ENCODE peak calls at places on chromosomes 16 and 17, in eight cellular contexts. One of them, this sample, is unnamed.
A peak's percentile ranks its signal among the peaks of the same experiment; 100 is the strongest.

GRCh38 chr16:50841081-50841886 is 99.4 kb downstream of the CYLD start:
- DNase-seq in amniotic stem cell: no peak
- DNase-seq in GM04503: no peak
- DNase-seq in MM.1S: no peak
- DNase-seq in non-pigmented ciliary epithelial cell: no peak
- DNase-seq in GM10248: peak; percentile 45
- DNase-seq in central memory CD4-positive, alpha-beta T cell: peak; percentile 21
- DNase-seq in T-helper 2 cell: no peak
- DNase-seq in this sample: peak; percentile 17

GRCh38 chr16:35664091-35664693 is 2204.8 kb downstream of the TP53TG3F start:
- DNase-seq in amniotic stem cell: no peak
- DNase-seq in GM04503: no peak
- DNase-seq in MM.1S: no peak
- DNase-seq in non-pigmented ciliary epithelial cell: no peak
- DNase-seq in GM10248: no peak
- DNase-seq in central memory CD4-positive, alpha-beta T cell: no peak
- DNase-seq in T-helper 2 cell: no peak
- DNase-seq in this sample: no peak

GRCh38 chr16:73060948-73061495 is 13.1 kb upstream of the ZFHX3 start:
- DNase-seq in amniotic stem cell: no peak
- DNase-seq in GM04503: no peak
- DNase-seq in MM.1S: no peak
- DNase-seq in non-pigmented ciliary epithelial cell: no peak
- DNase-seq in GM10248: no peak
- DNase-seq in central memory CD4-positive, alpha-beta T cell: no peak
- DNase-seq in T-helper 2 cell: no peak
- DNase-seq in this sample: no peak

GRCh38 chr16:12459401-12459791 is 344.3 kb downstream of the CPPED1 start:
- DNase-seq in amniotic stem cell: no peak
- DNase-seq in GM04503: no peak
- DNase-seq in MM.1S: no peak
- DNase-seq in non-pigmented ciliary epithelial cell: no peak
- DNase-seq in GM10248: peak; percentile 49
- DNase-seq in central memory CD4-positive, alpha-beta T cell: no peak
- DNase-seq in T-helper 2 cell: no peak
- DNase-seq in this sample: no peak

GRCh38 chr17:61551255-61551742 is 39.7 kb downstream of the NACA2 start:
- DNase-seq in amniotic stem cell: no peak
- DNase-seq in GM04503: peak; percentile 8
- DNase-seq in MM.1S: peak; percentile 30
- DNase-seq in non-pigmented ciliary epithelial cell: no peak
- DNase-seq in GM10248: peak; percentile 38
- DNase-seq in central memory CD4-positive, alpha-beta T cell: peak; percentile 1
- DNase-seq in T-helper 2 cell: no peak
- DNase-seq in this sample: no peak

GRCh38 chr17:40836020-40836419 is 13.6 kb upstream of the KRT10 start:
- DNase-seq in amniotic stem cell: no peak
- DNase-seq in GM04503: no peak
- DNase-seq in MM.1S: no peak
- DNase-seq in non-pigmented ciliary epithelial cell: no peak
- DNase-seq in GM10248: no peak
- DNase-seq in central memory CD4-positive, alpha-beta T cell: no peak
- DNase-seq in T-helper 2 cell: no peak
- DNase-seq in this sample: no peak

GRCh38 chr17:80647746-80648145 is 103.1 kb downstream of the RPTOR start:
- DNase-seq in amniotic stem cell: peak; percentile 63
- DNase-seq in GM04503: peak; percentile 82
- DNase-seq in MM.1S: no peak
- DNase-seq in non-pigmented ciliary epithelial cell: peak; percentile 83
- DNase-seq in GM10248: no peak
- DNase-seq in central memory CD4-positive, alpha-beta T cell: no peak
- DNase-seq in T-helper 2 cell: no peak
- DNase-seq in this sample: no peak

GRCh38 chr16:11762431-11762830 is 19.8 kb upstream of the TXNDC11 start:
- DNase-seq in amniotic stem cell: no peak
- DNase-seq in GM04503: no peak
- DNase-seq in MM.1S: no peak
- DNase-seq in non-pigmented ciliary epithelial cell: no peak
- DNase-seq in GM10248: no peak
- DNase-seq in central memory CD4-positive, alpha-beta T cell: no peak
- DNase-seq in T-helper 2 cell: no peak
- DNase-seq in this sample: no peak

GRCh38 chr17:70108166-70108565 is 33.1 kb downstream of the KCNJ16 start:
- DNase-seq in amniotic stem cell: no peak
- DNase-seq in GM04503: no peak
- DNase-seq in MM.1S: no peak
- DNase-seq in non-pigmented ciliary epithelial cell: no peak
- DNase-seq in GM10248: no peak
- DNase-seq in central memory CD4-positive, alpha-beta T cell: no peak
- DNase-seq in T-helper 2 cell: no peak
- DNase-seq in this sample: no peak

GRCh38 chr17:8552582-8553320 is 77.8 kb downstream of the MYH10 start:
- DNase-seq in amniotic stem cell: no peak
- DNase-seq in GM04503: no peak
- DNase-seq in MM.1S: no peak
- DNase-seq in non-pigmented ciliary epithelial cell: no peak
- DNase-seq in GM10248: no peak
- DNase-seq in central memory CD4-positive, alpha-beta T cell: no peak
- DNase-seq in T-helper 2 cell: no peak
- DNase-seq in this sample: no peak

GRCh38 chr17:83069931-83070374 is 9.5 kb upstream of the METRNL start:
- DNase-seq in amniotic stem cell: no peak
- DNase-seq in GM04503: no peak
- DNase-seq in MM.1S: no peak
- DNase-seq in non-pigmented ciliary epithelial cell: no peak
- DNase-seq in GM10248: no peak
- DNase-seq in central memory CD4-positive, alpha-beta T cell: no peak
- DNase-seq in T-helper 2 cell: no peak
- DNase-seq in this sample: no peak